ENCODE peak calls at places on chromosomes 13 and 19, in seven cellular contexts. H is AG10803, A is brain microvascular endothelial cell, P is upper lobe of right lung, B is astrocyte of the cerebellum, Y is fibroblast of the aortic adventitia, X is cardiac muscle cell. D is an unnamed sample.

GRCh38 chr19:35479278-35479677 is 11.0 kb downstream of the KRTDAP start:
- DNase-seq in H (no peak), A (no peak), P (no peak), B (no peak), Y (no peak), X (no peak), D (no peak)

GRCh38 chr19:52946322-52947310 is 16.1 kb downstream of the ZNF816 start:
- DNase-seq in H (no peak), A (no peak), P (peak; percentile 93), B (no peak), Y (no peak), X (peak; percentile 43), D (peak; percentile 40)

GRCh38 chr13:52711277-52711676 is 28.3 kb downstream of the CNMD start:
- DNase-seq in H (no peak), A (no peak), P (no peak), B (no peak), Y (no peak), X (no peak), D (no peak)

GRCh38 chr13:32669030-32669646 is 82.9 kb downstream of the PDS5B start:
- DNase-seq in H (peak; percentile 61), A (peak; percentile 22), P (no peak), B (peak; percentile 49), Y (peak; percentile 77), X (peak; percentile 74), D (peak; percentile 69)

GRCh38 chr13:90493667-90494066 is 853.8 kb upstream of the MIR17HG start:
- DNase-seq in H (no peak), A (no peak), P (no peak), B (no peak), Y (no peak), X (no peak), D (no peak)

GRCh38 chr19:2477732-2478191 is 1.8 kb downstream of the GADD45B start:
- DNase-seq in H (peak; percentile 60), A (no peak), P (no peak), B (no peak), Y (peak; percentile 66), X (peak; percentile 59), D (peak; percentile 55)

GRCh38 chr19:47381653-47382279 is 32.7 kb downstream of the DHX34 start:
- DNase-seq in H (no peak), A (no peak), P (no peak), B (no peak), Y (no peak), X (no peak), D (no peak)

GRCh38 chr19:32351807-32352630 is 6.6 kb downstream of the ZNF507 start:
- DNase-seq in H (peak; percentile 54), A (peak; percentile 29), P (no peak), B (peak; percentile 34), Y (peak; percentile 69), X (peak; percentile 61), D (peak; percentile 64)

GRCh38 chr19:43450545-43450997 is 14.8 kb downstream of the LYPD3 start:
- DNase-seq in H (peak; percentile 88), A (no peak), P (no peak), B (no peak), Y (peak; percentile 83), X (peak; percentile 72), D (no peak)

GRCh38 chr19:2275588-2276428 is 6.2 kb downstream of the PEAK3 start:
- DNase-seq in H (no peak), A (no peak), P (no peak), B (no peak), Y (no peak), X (no peak), D (no peak)

GRCh38 chr13:110138009-110138699 is 168.8 kb downstream of the COL4A1 start:
- DNase-seq in H (peak; percentile 57), A (peak; percentile 78), P (peak; percentile 86), B (no peak), Y (peak; percentile 57), X (peak; percentile 61), D (peak; percentile 80)

GRCh38 chr13:28322256-28322895 is 172.6 kb downstream of the FLT1 start:
- DNase-seq in H (peak; percentile 53), A (peak; percentile 48), P (no peak), B (no peak), Y (no peak), X (no peak), D (peak; percentile 85)

GRCh38 chr13:76993473-76993872 is 1.6 kb downstream of the CLN5 start:
- DNase-seq in H (no peak), A (no peak), P (no peak), B (no peak), Y (no peak), X (no peak), D (no peak)
- H3K4me3 ChIP-seq in H (no peak overlapping the region), A (no peak overlapping the region), P (peak overlapping the region; percentile 59), B (no peak overlapping the region), Y (peak overlapping the region; percentile 88), X (no peak overlapping the region), D (no peak overlapping the region)

DNA sequence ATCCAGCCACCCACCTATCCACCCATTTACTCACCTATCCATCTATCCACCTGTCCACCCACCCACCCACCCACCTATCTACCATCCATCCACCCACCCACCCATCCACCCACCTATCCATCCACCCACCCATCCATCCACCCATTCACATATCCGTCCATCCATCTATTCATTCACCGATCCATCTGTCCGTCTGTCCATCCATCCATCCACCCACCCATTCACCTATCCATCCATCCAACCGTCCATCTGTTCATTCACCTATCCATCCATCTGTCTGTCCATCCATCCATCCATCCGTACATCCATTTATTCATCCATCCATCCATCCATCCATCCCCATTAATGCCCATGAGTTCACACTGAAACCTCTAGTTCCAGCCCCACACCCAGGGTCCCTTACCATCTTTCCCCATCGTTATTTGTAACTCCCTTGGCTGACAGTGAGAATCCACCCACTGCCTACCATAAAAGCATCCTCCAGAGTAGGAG is 31.3 kb downstream of the KDM4B start:
- DNase-seq in H (no peak), A (no peak), P (no peak), B (no peak), Y (no peak), X (no peak), D (no peak)
- TF ChIP-seq CTCF in H (no peak), A (no peak), P (no peak), B (no peak), Y (no peak), X (no peak), D (no peak)

GRCh38 chr19:1166872-1167573 is 7.0 kb downstream of the SBNO2 start:
- DNase-seq in H (no peak), A (no peak), P (peak; percentile 84), B (no peak), Y (no peak), X (no peak), D (no peak)

GRCh38 chr19:1168877-1169791 is 4.9 kb downstream of the SBNO2 start:
- DNase-seq in H (peak; percentile 46), A (peak; percentile 72), P (peak; percentile 69), B (no peak), Y (peak; percentile 55), X (peak; percentile 50), D (peak; percentile 87)

GRCh38 chr19:1167687-1168561 is 6.1 kb downstream of the SBNO2 start:
- DNase-seq in H (no peak), A (no peak), P (peak; percentile 65), B (no peak), Y (no peak), X (no peak), D (no peak)

GRCh38 chr19:1169921-1170885 is 3.9 kb downstream of the SBNO2 start:
- DNase-seq in H (peak; percentile 44), A (no peak), P (peak; percentile 69), B (no peak), Y (peak; percentile 80), X (peak; percentile 53), D (peak; percentile 95)

DNA sequence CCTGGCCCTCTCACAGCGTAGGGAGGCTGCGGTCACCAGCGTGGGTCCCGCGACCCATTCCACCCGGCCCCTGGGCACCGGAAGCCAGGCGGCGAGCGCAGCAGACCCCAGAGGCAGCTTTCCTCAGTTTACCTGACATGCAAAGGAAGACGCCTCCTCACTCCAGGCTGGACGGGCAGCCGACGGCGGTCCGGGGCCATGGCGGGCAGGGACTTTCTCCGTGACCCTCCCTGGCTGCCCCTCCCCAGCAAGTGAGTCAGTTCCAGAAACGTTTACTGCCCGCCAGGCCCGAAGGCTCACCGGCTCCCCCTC is 5.5 kb downstream of the SBNO2 start:
- DNase-seq in H (no peak), A (no peak), P (no peak), B (no peak), Y (no peak), X (no peak), D (no peak)
- H3K4me3 ChIP-seq in H (no peak overlapping the region), A (peak overlapping the region; percentile 42), P (peak overlapping the region; percentile 32), B (peak overlapping the region; percentile 24), Y (peak overlapping the region; percentile 48), X (no peak overlapping the region), D (peak overlapping the region; percentile 50)

GRCh38 chr19:30381366-30381765 is 9.2 kb downstream of the ZNF536 start:
- DNase-seq in H (no peak), A (no peak), P (no peak), B (no peak), Y (no peak), X (no peak), D (no peak)
- TF ChIP-seq CTCF in H (no peak), A (no peak), P (no peak), B (no peak), Y (no peak), X (no peak), D (no peak)

GRCh38 chr13:101654916-101655315 is 202.4 kb downstream of the ITGBL1 start:
- DNase-seq in H (peak; percentile 57), A (peak; percentile 35), P (no peak), B (no peak), Y (peak; percentile 78), X (peak; percentile 1), D (no peak)

GRCh38 chr13:101660711-101661110 is 208.2 kb downstream of the ITGBL1 start:
- DNase-seq in H (peak; percentile 31), A (no peak), P (no peak), B (no peak), Y (no peak), X (no peak), D (no peak)

GRCh38 chr13:101649490-101650126 is 197.1 kb downstream of the ITGBL1 start:
- DNase-seq in H (peak; percentile 81), A (peak; percentile 79), P (no peak), B (peak; percentile 16), Y (peak; percentile 92), X (peak; percentile 53), D (peak; percentile 93)

GRCh38 chr13:101655435-101655834 is 203.0 kb downstream of the ITGBL1 start:
- DNase-seq in H (no peak), A (no peak), P (no peak), B (no peak), Y (peak; percentile 44), X (no peak), D (no peak)
- H3K4me3 ChIP-seq in H (no peak overlapping the region), A (no peak overlapping the region), P (no peak overlapping the region), B (no peak overlapping the region), Y (no peak overlapping the region), X (no peak overlapping the region), D (no peak overlapping the region)

GRCh38 chr13:105940882-105941281 is 594.6 kb downstream of the EFNB2 start:
- DNase-seq in H (no peak), A (no peak), P (no peak), B (no peak), Y (no peak), X (no peak), D (no peak)
- TF ChIP-seq CTCF in H (no peak), A (no peak), P (no peak), B (no peak), Y (no peak), X (no peak), D (no peak)